ENCODE peak calls at places on chromosome 21, in five cellular contexts. One of them, this sample, is unnamed. For H3K9me3, the result is how much of the 10 kb centered on the place peaks cover.

GRCh38 chr21:29163381-29164115 is 33.1 kb downstream of the MAP3K7CL start:
- DNase-seq in GM23248: peak
- DNase-seq in H9: no peak
- DNase-seq in PC-3: no peak
- DNase-seq in mammary epithelial cell: no peak
- DNase-seq in this sample: peak

GRCh38 chr21:15730484-15731242 is 881 bp downstream of the USP25 start:
- DNase-seq in GM23248: peak
- DNase-seq in H9: no peak
- DNase-seq in mammary epithelial cell: peak
- DNase-seq in PC-3: peak
- DNase-seq in this sample: peak

GRCh38 chr21:21101911-21102310 is 103.7 kb downstream of the NCAM2 start:
- DNase-seq in H9: peak
- DNase-seq in mammary epithelial cell: no peak
- DNase-seq in PC-3: peak
- DNase-seq in GM23248: no peak
- DNase-seq in this sample: peak

GRCh38 chr21:46188226-46189212 is 4.3 kb upstream of the SPATC1L start:
- DNase-seq in PC-3: peak
- DNase-seq in mammary epithelial cell: peak
- DNase-seq in GM23248: peak
- DNase-seq in H9: peak
- DNase-seq in this sample: peak

GRCh38 chr21:35136586-35137254 is 87.6 kb upstream of the RUNX1 start:
- DNase-seq in mammary epithelial cell: peak
- DNase-seq in PC-3: peak
- DNase-seq in GM23248: peak
- DNase-seq in H9: no peak
- DNase-seq in this sample: peak

GRCh38 chr21:34792504-34793089 is 123.8 kb downstream of the CLIC6 start:
- DNase-seq in H9: no peak
- DNase-seq in PC-3: no peak
- DNase-seq in GM23248: no peak
- DNase-seq in mammary epithelial cell: no peak
- DNase-seq in this sample: no peak

GRCh38 chr21:39637197-39637970 is 24.6 kb downstream of the B3GALT5 start:
- DNase-seq in H9: peak
- DNase-seq in GM23248: no peak
- DNase-seq in PC-3: no peak
- DNase-seq in mammary epithelial cell: no peak
- DNase-seq in this sample: no peak

GRCh38 chr21:33984021-33984481 is 68.4 kb upstream of the ATP5PO start:
- DNase-seq in GM23248: no peak
- DNase-seq in H9: no peak
- DNase-seq in PC-3: no peak
- DNase-seq in mammary epithelial cell: no peak
- DNase-seq in this sample: no peak

GRCh38 chr21:36297938-36298572 is 21.9 kb upstream of the MORC3 start:
- DNase-seq in H9: no peak
- DNase-seq in PC-3: peak
- DNase-seq in GM23248: peak
- DNase-seq in mammary epithelial cell: peak
- DNase-seq in this sample: no peak

GRCh38 chr21:14964658-14965057 is 100.1 kb downstream of the NRIP1 start:
- DNase-seq in H9: no peak
- DNase-seq in GM23248: no peak
- DNase-seq in PC-3: no peak
- DNase-seq in mammary epithelial cell: no peak
- DNase-seq in this sample: no peak

GRCh38 chr21:27953328-27954045 is 986.6 kb upstream of the ADAMTS5 start:
- DNase-seq in H9: no peak
- DNase-seq in mammary epithelial cell: no peak
- DNase-seq in GM23248: no peak
- DNase-seq in PC-3: peak
- DNase-seq in this sample: peak

GRCh38 chr21:34889287-34889536 is 159.9 kb downstream of the RUNX1 start:
- DNase-seq in PC-3: peak
- DNase-seq in GM23248: peak
- DNase-seq in mammary epithelial cell: peak
- DNase-seq in H9: peak
- DNase-seq in this sample: peak

GRCh38 chr21:41648591-41649031 is 118.2 kb downstream of the RIPK4 start:
- DNase-seq in GM23248: peak
- DNase-seq in PC-3: peak
- DNase-seq in H9: no peak
- DNase-seq in mammary epithelial cell: peak
- DNase-seq in this sample: peak

GRCh38 chr21:39020751-39021474 is 162.3 kb downstream of the PSMG1 start:
- DNase-seq in GM23248: peak
- DNase-seq in PC-3: peak
- DNase-seq in mammary epithelial cell: peak
- DNase-seq in H9: no peak
- DNase-seq in this sample: peak

GRCh38 chr21:46017148-46017547 is 35.6 kb downstream of the COL6A1 start:
- DNase-seq in PC-3: no peak
- DNase-seq in mammary epithelial cell: no peak
- DNase-seq in GM23248: no peak
- DNase-seq in H9: no peak
- DNase-seq in this sample: no peak

GRCh38 chr21:35208117-35208516 is 159.0 kb upstream of the RUNX1 start:
- DNase-seq in mammary epithelial cell: no peak
- DNase-seq in GM23248: no peak
- DNase-seq in PC-3: no peak
- DNase-seq in H9: no peak
- DNase-seq in this sample: no peak

GRCh38 chr21:35475006-35475405 is 425.9 kb upstream of the RUNX1 start:
- DNase-seq in H9: no peak
- DNase-seq in mammary epithelial cell: no peak
- DNase-seq in PC-3: no peak
- DNase-seq in GM23248: peak
- DNase-seq in this sample: peak

GRCh38 chr21:41480086-41480690 is 27.8 kb downstream of the TMPRSS2 start:
- DNase-seq in mammary epithelial cell: no peak
- DNase-seq in GM23248: no peak
- DNase-seq in PC-3: no peak
- DNase-seq in H9: no peak
- DNase-seq in this sample: no peak

GRCh38 chr21:43903451-43904091 is 38.5 kb downstream of the AGPAT3 start:
- DNase-seq in mammary epithelial cell: no peak
- DNase-seq in PC-3: no peak
- DNase-seq in GM23248: no peak
- DNase-seq in H9: no peak
- DNase-seq in this sample: peak

GRCh38 chr21:43900078-43900385 is 35.0 kb downstream of the AGPAT3 start:
- DNase-seq in GM23248: no peak
- DNase-seq in H9: no peak
- DNase-seq in PC-3: no peak
- DNase-seq in mammary epithelial cell: no peak
- DNase-seq in this sample: no peak

GRCh38 chr21:43902441-43902840 is 37.4 kb downstream of the AGPAT3 start:
- DNase-seq in H9: no peak
- DNase-seq in GM23248: no peak
- DNase-seq in PC-3: peak
- DNase-seq in mammary epithelial cell: no peak
- DNase-seq in this sample: no peak

GRCh38 chr21:43899307-43900077 is 34.5 kb downstream of the AGPAT3 start:
- DNase-seq in GM23248: no peak
- DNase-seq in PC-3: no peak
- DNase-seq in H9: no peak
- DNase-seq in mammary epithelial cell: no peak
- DNase-seq in this sample: no peak

GRCh38 chr21:43900690-43901089 is 35.7 kb downstream of the AGPAT3 start:
- DNase-seq in GM23248: no peak
- DNase-seq in mammary epithelial cell: no peak
- DNase-seq in PC-3: no peak
- DNase-seq in H9: no peak
- DNase-seq in this sample: no peak
- H3K9me3 ChIP-seq in GM23248: under half
- H3K9me3 ChIP-seq in mammary epithelial cell: under half
- H3K9me3 ChIP-seq in PC-3: under half
- H3K9me3 ChIP-seq in H9: under half
- H3K9me3 ChIP-seq in this sample: under half

DNA sequence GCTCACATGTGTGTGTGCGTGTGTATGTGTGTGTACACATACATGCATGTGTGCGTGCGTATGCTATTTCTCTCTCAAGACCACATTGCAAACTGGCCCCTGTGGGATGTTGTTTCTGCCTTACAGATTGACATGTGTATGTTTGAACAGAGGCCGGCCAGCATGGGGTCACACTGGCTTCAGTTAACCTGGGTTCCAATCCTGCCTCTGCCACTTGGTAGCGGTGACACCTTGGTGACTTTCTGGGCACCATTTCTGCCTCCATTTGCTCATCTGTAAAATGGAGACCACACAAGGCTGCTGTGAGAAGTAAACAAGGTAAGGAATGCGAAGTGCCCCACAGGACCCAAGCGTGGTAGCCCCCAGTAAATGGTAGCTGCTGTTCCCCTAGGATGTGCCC is 51.7 kb downstream of the TCP10L start:
- DNase-seq in GM23248: no peak
- DNase-seq in H9: no peak
- DNase-seq in PC-3: no peak
- DNase-seq in mammary epithelial cell: no peak
- DNase-seq in this sample: no peak
- H3K9ac ChIP-seq in GM23248: no peak
- H3K9ac ChIP-seq in H9: no peak
- H3K9ac ChIP-seq in PC-3: no peak
- H3K9ac ChIP-seq in mammary epithelial cell: no peak
- H3K9ac ChIP-seq in this sample: no peak

GRCh38 chr21:23247334-23247733 is 2249.1 kb downstream of the NCAM2 start:
- DNase-seq in GM23248: no peak
- DNase-seq in H9: no peak
- DNase-seq in PC-3: no peak
- DNase-seq in mammary epithelial cell: no peak
- DNase-seq in this sample: no peak

GRCh38 chr21:23249760-23250159 is 2251.6 kb downstream of the NCAM2 start:
- DNase-seq in H9: no peak
- DNase-seq in mammary epithelial cell: no peak
- DNase-seq in GM23248: no peak
- DNase-seq in PC-3: peak
- DNase-seq in this sample: no peak

DNA sequence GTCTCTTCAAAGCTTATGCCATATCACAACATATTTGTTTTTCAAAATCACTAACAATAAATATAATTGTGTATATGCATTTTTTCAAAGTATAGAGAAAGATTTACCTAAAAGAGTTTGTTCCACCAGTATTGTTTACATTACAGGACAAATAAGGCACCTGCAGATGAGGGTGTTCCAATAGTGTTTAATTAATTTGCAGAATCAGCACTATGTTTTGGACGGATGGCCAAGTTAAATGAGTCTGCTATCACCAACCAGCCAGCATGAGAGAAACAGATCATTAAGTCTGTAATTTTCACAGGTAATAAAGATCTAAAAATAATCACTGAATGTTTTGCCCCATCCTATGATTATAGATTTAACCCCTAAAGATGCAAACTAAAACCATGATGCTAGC is 2247.0 kb downstream of the NCAM2 start:
- DNase-seq in PC-3: no peak
- DNase-seq in H9: no peak
- DNase-seq in mammary epithelial cell: no peak
- DNase-seq in GM23248: no peak
- DNase-seq in this sample: no peak
- H3K9me3 ChIP-seq in PC-3: under half
- H3K9me3 ChIP-seq in H9: under half
- H3K9me3 ChIP-seq in mammary epithelial cell: under half
- H3K9me3 ChIP-seq in GM23248: under half
- H3K9me3 ChIP-seq in this sample: under half

GRCh38 chr21:26365849-26366248 is 195.3 kb upstream of the APP start:
- DNase-seq in GM23248: no peak
- DNase-seq in PC-3: peak
- DNase-seq in mammary epithelial cell: peak
- DNase-seq in H9: no peak
- DNase-seq in this sample: no peak
- H3K9ac ChIP-seq in GM23248: no peak
- H3K9ac ChIP-seq in PC-3: no peak
- H3K9ac ChIP-seq in mammary epithelial cell: no peak
- H3K9ac ChIP-seq in H9: no peak
- H3K9ac ChIP-seq in this sample: no peak

This sample was measured in fibroblast of lung.